ENCODE peak calls at places on chromosomes 2 and 18, in ten cellular contexts. Q is GM13977; T is WERI-Rb-1; P is AG09319; V is lower lobe of right lung; X is brain microvascular endothelial cell; B is foreskin fibroblast; S is CD4-positive, alpha-beta T cell; M is adrenal gland; E is bronchial epithelial cell. N is an unnamed sample.

GRCh38 chr18:36734589-36734988 is 94.2 kb downstream of the TPGS2 start:
- DNase-seq in Q (no peak), T (no peak), P (no peak), V (no peak), X (no peak), B (no peak), S (no peak), M (peak), E (no peak), N (no peak)

GRCh38 chr2:65350714-65351113 is 81.7 kb downstream of the SPRED2 start:
- DNase-seq in Q (peak), T (no peak), P (no peak), V (no peak), X (no peak), B (no peak), S (no peak), M (no peak), E (peak), N (no peak)

GRCh38 chr2:99424391-99424790 is 65.4 kb downstream of the REV1 start:
- DNase-seq in Q (no peak), T (no peak), P (no peak), V (no peak), X (no peak), B (no peak), S (no peak), M (no peak), E (no peak), N (no peak)

GRCh38 chr2:215136669-215137328 is 1.6 kb downstream of the ABCA12 start:
- DNase-seq in Q (no peak), T (peak), P (no peak), V (no peak), X (peak), B (no peak), S (no peak), M (no peak), E (peak), N (no peak)

GRCh38 chr18:43380098-43380672 is 102.9 kb upstream of the SYT4 start:
- DNase-seq in Q (no peak), T (no peak), P (no peak), V (no peak), X (no peak), B (no peak), S (no peak), M (no peak), E (no peak), N (no peak)

GRCh38 chr2:12684471-12684936 is 32.2 kb upstream of the TRIB2 start:
- DNase-seq in Q (no peak), T (no peak), P (no peak), V (no peak), X (peak), B (peak), S (no peak), M (peak), E (peak), N (no peak)

GRCh38 chr2:98746426-98746825 is 15.5 kb upstream of the MGAT4A start:
- DNase-seq in Q (no peak), T (no peak), P (no peak), V (no peak), X (no peak), B (no peak), S (no peak), M (no peak), E (no peak), N (no peak)

GRCh38 chr2:31238906-31239841 is 5.2 kb downstream of the EHD3 start:
- DNase-seq in Q (no peak), T (no peak), P (no peak), V (no peak), X (no peak), B (no peak), S (no peak), M (peak), E (no peak), N (no peak)

GRCh38 chr2:132974477-132975050 is 304.6 kb upstream of the LYPD1 start:
- DNase-seq in Q (no peak), T (no peak), P (no peak), V (no peak), X (no peak), B (no peak), S (no peak), M (no peak), E (no peak), N (no peak)

GRCh38 chr2:176174382-176174834 is 14.1 kb upstream of the HOXD1 start:
- DNase-seq in Q (no peak), T (peak), P (no peak), V (no peak), X (no peak), B (no peak), S (no peak), M (no peak), E (no peak), N (no peak)

GRCh38 chr2:25257931-25258771 is 83.6 kb downstream of the DNMT3A start:
- DNase-seq in Q (no peak), T (no peak), P (no peak), V (no peak), X (no peak), B (no peak), S (no peak), M (no peak), E (no peak), N (no peak)

GRCh38 chr2:235170536-235171510 is 219.0 kb downstream of the SH3BP4 start:
- DNase-seq in Q (no peak), T (peak), P (peak), V (no peak), X (peak), B (peak), S (no peak), M (peak), E (peak), N (no peak)

GRCh38 chr2:47767880-47768609 is 14.9 kb upstream of the MSH6 start:
- DNase-seq in Q (peak), T (peak), P (no peak), V (peak), X (peak), B (peak), S (peak), M (peak), E (peak), N (peak)

GRCh38 chr18:56315363-56315762 is 323.0 kb downstream of the TXNL1 start:
- DNase-seq in Q (no peak), T (no peak), P (peak), V (no peak), X (no peak), B (peak), S (no peak), M (no peak), E (peak), N (no peak)

GRCh38 chr2:157420771-157421323 is 23.0 kb downstream of the CYTIP start:
- DNase-seq in Q (peak), T (no peak), P (peak), V (no peak), X (no peak), B (no peak), S (no peak), M (no peak), E (no peak), N (no peak)

GRCh38 chr2:218536804-218537494 is 31.2 kb downstream of the USP37 start:
- DNase-seq in Q (no peak), T (no peak), P (no peak), V (no peak), X (no peak), B (no peak), S (no peak), M (no peak), E (peak), N (no peak)

GRCh38 chr2:39266139-39266805 is 22.5 kb upstream of the CDKL4 start:
- DNase-seq in Q (peak), T (no peak), P (no peak), V (no peak), X (no peak), B (no peak), S (no peak), M (no peak), E (peak), N (no peak)

GRCh38 chr2:15460112-15460620 is 101.0 kb downstream of the NBAS start:
- DNase-seq in Q (no peak), T (no peak), P (no peak), V (no peak), X (no peak), B (no peak), S (no peak), M (no peak), E (no peak), N (no peak)

GRCh38 chr18:3710712-3711269 is 260.8 kb downstream of the TGIF1 start:
- DNase-seq in Q (no peak), T (no peak), P (no peak), V (peak), X (no peak), B (peak), S (no peak), M (peak), E (peak), N (no peak)

GRCh38 chr2:194328456-194328855 is 1328.6 kb upstream of the SLC39A10 start:
- DNase-seq in Q (no peak), T (no peak), P (no peak), V (no peak), X (no peak), B (no peak), S (no peak), M (no peak), E (no peak), N (no peak)

GRCh38 chr2:191800874-191801273 is 46.0 kb downstream of the CAVIN2 start:
- DNase-seq in Q (no peak), T (no peak), P (no peak), V (no peak), X (no peak), B (no peak), S (no peak), M (no peak), E (no peak), N (no peak)

GRCh38 chr2:18788590-18788989 is 199.2 kb upstream of the NT5C1B start:
- DNase-seq in Q (no peak), T (no peak), P (no peak), V (no peak), X (peak), B (no peak), S (no peak), M (peak), E (no peak), N (no peak)

GRCh38 chr2:235005603-235006259 is 53.9 kb downstream of the SH3BP4 start:
- DNase-seq in Q (no peak), T (peak), P (no peak), V (no peak), X (no peak), B (no peak), S (no peak), M (no peak), E (no peak), N (no peak)

GRCh38 chr2:1455466-1455865 is 42.2 kb downstream of the TPO start:
- DNase-seq in Q (no peak), T (peak), P (no peak), V (no peak), X (peak), B (peak), S (no peak), M (no peak), E (peak), N (no peak)

GRCh38 chr2:150588210-150588870 is 100.9 kb upstream of the RND3 start:
- DNase-seq in Q (no peak), T (no peak), P (no peak), V (no peak), X (no peak), B (no peak), S (no peak), M (no peak), E (no peak), N (no peak)

GRCh38 chr2:156399224-156399949 is 36.8 kb upstream of the GPD2 start:
- DNase-seq in Q (no peak), T (no peak), P (peak), V (peak), X (no peak), B (peak), S (no peak), M (peak), E (peak), N (no peak)

GRCh38 chr2:69306897-69307695 is 79.9 kb downstream of the GFPT1 start:
- DNase-seq in Q (peak), T (peak), P (no peak), V (peak), X (peak), B (peak), S (peak), M (peak), E (peak), N (peak)

GRCh38 chr2:101720732-101721131 is 23.2 kb downstream of the MAP4K4 start:
- DNase-seq in Q (no peak), T (no peak), P (no peak), V (no peak), X (no peak), B (no peak), S (no peak), M (no peak), E (no peak), N (no peak)

GRCh38 chr2:119260636-119261497 is 37.2 kb downstream of the STEAP3 start:
- DNase-seq in Q (no peak), T (no peak), P (no peak), V (no peak), X (no peak), B (no peak), S (no peak), M (no peak), E (no peak), N (no peak)

GRCh38 chr2:230797515-230798495 is 66.9 kb upstream of the ITM2C start:
- DNase-seq in Q (peak), T (no peak), P (no peak), V (no peak), X (peak), B (peak), S (no peak), M (no peak), E (peak), N (no peak)

GRCh38 chr2:126947090-126947404 is 48.4 kb downstream of the TEX51 start:
- DNase-seq in Q (no peak), T (no peak), P (no peak), V (no peak), X (no peak), B (no peak), S (no peak), M (no peak), E (no peak), N (no peak)

GRCh38 chr2:1727796-1728474 is 16.4 kb downstream of the PXDN start:
- DNase-seq in Q (no peak), T (peak), P (no peak), V (no peak), X (no peak), B (no peak), S (no peak), M (no peak), E (no peak), N (no peak)

GRCh38 chr2:104340162-104340561 is 513.8 kb upstream of the POU3F3 start:
- DNase-seq in Q (no peak), T (no peak), P (no peak), V (no peak), X (no peak), B (no peak), S (no peak), M (no peak), E (no peak), N (no peak)

DNA sequence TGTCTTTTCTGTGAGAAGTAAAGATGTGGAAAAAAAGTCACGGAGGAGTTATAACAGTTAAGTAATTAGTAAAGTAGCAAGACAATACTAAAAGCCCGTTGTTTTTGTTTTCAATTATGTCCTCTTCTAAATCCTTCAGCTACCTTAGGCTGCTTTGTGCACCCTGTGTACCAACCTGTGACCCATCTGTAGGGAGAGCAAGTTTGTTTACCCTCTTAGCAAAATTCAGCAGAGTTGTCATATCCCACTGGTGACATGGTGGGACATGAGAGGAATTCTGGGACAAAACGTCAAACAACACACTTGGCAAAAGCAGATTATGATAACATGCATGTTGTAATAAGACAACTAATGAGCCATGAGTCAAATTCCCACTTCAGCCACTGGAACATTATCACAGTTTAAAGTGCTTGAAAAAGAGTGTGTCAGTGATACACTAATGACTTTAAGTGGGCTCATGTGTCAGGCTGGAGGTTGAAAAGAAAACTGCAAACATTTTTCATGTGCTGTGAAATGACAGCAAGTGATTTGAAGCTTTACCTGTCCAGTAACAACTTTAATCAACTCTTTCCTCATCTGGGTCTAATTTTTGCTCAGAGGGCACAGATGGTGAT is 392.8 kb upstream of the ACVR2A start:
- DNase-seq in Q (no peak), T (no peak), P (no peak), V (no peak), X (no peak), B (no peak), S (no peak), M (no peak), E (peak), N (no peak)
- TF ChIP-seq CTCF in Q (no peak), T (no peak), P (no peak), V (no peak), X (no peak), B (no peak), S (no peak), M (no peak), E (no peak), N (no peak)

GRCh38 chr2:154670083-154670482 is 28.4 kb upstream of the KCNJ3 start:
- DNase-seq in Q (no peak), T (no peak), P (no peak), V (no peak), X (no peak), B (no peak), S (no peak), M (no peak), E (no peak), N (no peak)

DNA sequence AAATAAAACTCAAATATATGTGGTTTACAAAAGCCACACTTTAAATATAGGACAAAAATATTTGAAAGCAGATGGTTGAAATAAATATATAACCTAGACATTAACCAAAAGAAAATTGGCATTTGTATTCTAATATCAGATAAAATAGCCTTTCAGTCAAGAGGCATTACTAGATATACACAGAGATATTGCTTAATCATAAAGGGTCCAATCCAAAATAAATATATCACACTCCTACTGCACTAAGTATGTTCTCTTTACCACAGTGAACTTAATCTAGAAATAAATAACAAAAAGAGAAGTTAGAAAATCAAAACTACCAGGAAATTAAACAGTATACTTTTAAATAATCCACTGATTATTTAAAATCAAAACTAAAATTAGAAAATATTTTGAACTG is 34.2 kb upstream of the KCNJ3 start:
- DNase-seq in Q (no peak), T (no peak), P (no peak), V (no peak), X (no peak), B (no peak), S (no peak), M (no peak), E (no peak), N (no peak)
- TF ChIP-seq CTCF in Q (no peak), T (no peak), P (no peak), V (no peak), X (no peak), B (no peak), S (no peak), M (no peak), E (no peak), N (no peak)

DNA sequence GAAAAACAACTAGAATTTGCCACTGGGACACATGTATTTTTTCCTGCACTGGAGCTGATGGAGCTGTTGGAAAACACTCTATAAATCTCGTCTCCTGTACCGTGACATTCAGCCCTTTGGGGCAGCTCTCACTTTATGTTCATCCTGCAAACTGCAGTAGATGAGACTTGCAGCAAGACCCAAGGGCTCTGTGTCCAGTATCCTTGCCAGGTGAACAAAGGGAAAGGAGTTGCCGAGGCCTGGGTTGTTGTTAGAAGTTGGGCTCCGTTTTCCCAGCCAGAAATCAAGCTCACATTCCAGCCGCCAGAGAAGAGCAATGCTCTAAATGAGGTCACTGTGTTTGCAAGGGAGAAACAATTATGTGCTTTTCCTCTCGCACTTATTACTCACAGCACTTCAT is 285.1 kb downstream of the SLC4A3 start:
- DNase-seq in Q (no peak), T (no peak), P (peak), V (no peak), X (peak), B (peak), S (no peak), M (no peak), E (peak), N (no peak)
- TF ChIP-seq CTCF in Q (no peak), T (no peak), P (peak), V (no peak), X (peak), B (peak), S (no peak), M (peak), E (no peak), N (no peak)

GRCh38 chr2:29014331-29014730 is 33.2 kb downstream of the TOGARAM2 start:
- DNase-seq in Q (no peak), T (no peak), P (no peak), V (no peak), X (no peak), B (no peak), S (no peak), M (no peak), E (no peak), N (no peak)

GRCh38 chr2:29015701-29016470 is 34.8 kb downstream of the TOGARAM2 start:
- DNase-seq in Q (no peak), T (no peak), P (no peak), V (no peak), X (no peak), B (no peak), S (no peak), M (peak), E (no peak), N (no peak)

GRCh38 chr2:29013046-29013780 is 32.1 kb downstream of the TOGARAM2 start:
- DNase-seq in Q (no peak), T (no peak), P (no peak), V (no peak), X (peak), B (no peak), S (no peak), M (no peak), E (no peak), N (no peak)

GRCh38 chr2:29016500-29016899 is 35.4 kb downstream of the TOGARAM2 start:
- DNase-seq in Q (no peak), T (no peak), P (no peak), V (no peak), X (no peak), B (no peak), S (no peak), M (peak), E (no peak), N (no peak)

DNA sequence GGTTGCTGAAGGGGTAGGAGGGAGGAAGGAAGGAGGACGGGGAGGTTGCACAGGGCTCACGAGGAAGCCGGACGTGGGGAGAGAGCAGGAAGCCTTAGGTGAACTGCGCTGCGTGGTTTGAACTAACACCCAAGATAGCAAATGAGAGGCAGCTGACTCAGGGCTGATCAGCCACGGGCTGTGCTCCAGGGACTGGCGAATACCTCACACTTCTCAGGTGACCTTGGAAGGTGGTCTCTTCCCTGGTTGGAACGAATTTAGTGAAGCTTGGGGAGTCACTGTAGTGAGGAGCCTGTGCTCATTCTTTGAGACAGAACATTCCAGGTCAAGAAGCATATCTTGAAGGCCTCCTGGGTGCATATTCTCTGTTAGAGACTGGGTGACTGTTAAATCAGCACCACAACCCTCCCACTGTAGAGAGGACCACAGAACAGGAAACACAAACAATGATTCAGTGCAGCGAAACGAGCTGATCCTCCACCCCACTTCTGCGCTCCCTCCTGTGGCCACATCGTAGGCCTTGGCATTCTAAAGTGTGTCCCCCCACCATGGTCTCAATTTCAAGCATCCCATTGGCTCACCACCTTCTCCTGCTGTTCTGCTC is 33.8 kb downstream of the TOGARAM2 start:
- DNase-seq in Q (peak), T (no peak), P (no peak), V (peak), X (peak), B (peak), S (peak), M (no peak), E (peak), N (peak)
- TF ChIP-seq CTCF in Q (no peak), T (peak), P (no peak), V (no peak), X (peak), B (no peak), S (peak), M (no peak), E (peak), N (peak)

DNA sequence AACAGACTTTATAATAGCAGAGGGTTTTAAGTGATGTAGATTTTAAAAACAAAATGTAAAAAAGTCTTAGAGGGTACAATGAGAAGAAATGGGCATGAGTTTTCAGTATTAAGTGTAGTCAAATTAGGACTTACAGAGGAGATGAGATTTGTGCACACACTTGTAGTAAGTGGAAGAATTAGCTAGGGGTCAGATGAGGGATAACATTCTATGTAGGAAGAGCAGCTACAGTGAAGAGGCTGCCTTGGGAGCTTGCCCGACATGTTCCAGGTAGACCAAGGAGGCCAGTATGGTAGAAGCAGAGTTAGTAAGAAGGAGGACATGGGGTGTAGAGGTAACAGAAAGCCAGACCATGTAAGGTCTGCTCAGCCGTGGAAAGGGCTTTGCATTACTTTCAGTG is 189.2 kb upstream of the DSEL start:
- DNase-seq in Q (no peak), T (no peak), P (no peak), V (no peak), X (no peak), B (no peak), S (no peak), M (no peak), E (peak), N (no peak)
- TF ChIP-seq CTCF in Q (no peak), T (no peak), P (no peak), V (no peak), X (peak), B (no peak), S (no peak), M (no peak), E (peak), N (no peak)